ENCODE peak calls at places on chromosomes 6 and 20, in seven cellular contexts. G is stimulated activated CD4-positive, alpha-beta T cell treated with anti-CD3 and anti-CD28 coated beads, Interleukin-4, amount 100 ng/mL, for 1 hour; S is choroid plexus epithelial cell; E is left lung; V is cerebellar cortex; M is nephron progenitor cell; U is prostate gland. B is an unnamed sample.

GRCh38 chr20:62320581-62321354 is 18.0 kb downstream of the ADRM1 start:
- DNase-seq in G (no peak), S (peak), E (no peak), V (no peak), M (peak), U (no peak), B (peak)

GRCh38 chr6:37994238-37994637 is 174.7 kb downstream of the ZFAND3 start:
- DNase-seq in G (no peak), S (peak), E (no peak), V (no peak), M (no peak), U (no peak), B (no peak)

GRCh38 chr6:35176625-35177024 is 35.5 kb upstream of the TCP11 start:
- DNase-seq in G (no peak), S (no peak), E (no peak), V (no peak), M (no peak), U (no peak), B (no peak)

GRCh38 chr6:25682324-25682723 is 30.3 kb downstream of the SCGN start:
- DNase-seq in G (no peak), S (no peak), E (no peak), V (no peak), M (no peak), U (no peak), B (no peak)

GRCh38 chr20:63698739-63699465 is 2.5 kb downstream of the TNFRSF6B start:
- DNase-seq in G (peak), S (peak), E (no peak), V (no peak), M (no peak), U (no peak), B (peak)

GRCh38 chr6:128474481-128474880 is 45.9 kb downstream of the PTPRK start:
- DNase-seq in G (no peak), S (peak), E (no peak), V (no peak), M (no peak), U (no peak), B (no peak)

GRCh38 chr6:11650297-11650696 is 112.7 kb downstream of the TMEM170B start:
- DNase-seq in G (no peak), S (peak), E (no peak), V (peak), M (no peak), U (no peak), B (no peak)

GRCh38 chr6:80523531-80523970 is 417.1 kb downstream of the BCKDHB start:
- DNase-seq in G (no peak), S (peak), E (no peak), V (no peak), M (peak), U (no peak), B (no peak)

GRCh38 chr6:168284187-168284586 is 35.4 kb downstream of the DACT2 start:
- DNase-seq in G (no peak), S (no peak), E (no peak), V (no peak), M (no peak), U (no peak), B (no peak)

GRCh38 chr6:140105857-140106256 is 731.4 kb upstream of the CITED2 start:
- DNase-seq in G (no peak), S (peak), E (no peak), V (peak), M (peak), U (no peak), B (no peak)

GRCh38 chr6:89643411-89643810 is 4.9 kb upstream of the LYRM2 start:
- DNase-seq in G (no peak), S (no peak), E (no peak), V (no peak), M (no peak), U (no peak), B (no peak)

GRCh38 chr6:156729248-156729647 is 47.9 kb upstream of the ARID1B start:
- DNase-seq in G (no peak), S (peak), E (no peak), V (no peak), M (no peak), U (no peak), B (no peak)

GRCh38 chr6:27908017-27908416 is 4.2 kb downstream of the OR2B2 start:
- DNase-seq in G (no peak), S (no peak), E (no peak), V (no peak), M (no peak), U (no peak), B (no peak)

GRCh38 chr6:81634155-81634880 is 118.2 kb downstream of the TENT5A start:
- DNase-seq in G (no peak), S (no peak), E (no peak), V (no peak), M (no peak), U (no peak), B (no peak)

GRCh38 chr6:16345449-16346330 is 107.3 kb downstream of the GMPR start:
- DNase-seq in G (no peak), S (peak), E (no peak), V (no peak), M (no peak), U (no peak), B (no peak)

GRCh38 chr6:108589244-108589730 is 28.6 kb downstream of the FOXO3 start:
- DNase-seq in G (no peak), S (peak), E (peak), V (peak), M (peak), U (peak), B (no peak)

GRCh38 chr6:170165085-170165484 is 125.8 kb downstream of the DLL1 start:
- DNase-seq in G (no peak), S (no peak), E (no peak), V (no peak), M (no peak), U (no peak), B (no peak)

GRCh38 chr20:6750438-6750837 is 17.0 kb upstream of the BMP2 start:
- DNase-seq in G (no peak), S (no peak), E (no peak), V (no peak), M (no peak), U (no peak), B (no peak)

GRCh38 chr20:50067461-50067860 is 45.5 kb downstream of the UBE2V1 start:
- DNase-seq in G (no peak), S (no peak), E (no peak), V (no peak), M (no peak), U (no peak), B (no peak)

GRCh38 chr6:125453516-125453915 is 151.7 kb upstream of the HDDC2 start:
- DNase-seq in G (no peak), S (no peak), E (no peak), V (no peak), M (no peak), U (no peak), B (no peak)

GRCh38 chr20:46013826-46014516 is 5.3 kb downstream of the MMP9 start:
- DNase-seq in G (peak), S (peak), E (no peak), V (peak), M (peak), U (no peak), B (peak)

GRCh38 chr6:137590684-137591083 is 96.5 kb upstream of the OLIG3 start:
- DNase-seq in G (no peak), S (no peak), E (no peak), V (no peak), M (no peak), U (no peak), B (no peak)

GRCh38 chr20:10113746-10114145 is 79.0 kb downstream of the ANKEF1 start:
- DNase-seq in G (no peak), S (peak), E (no peak), V (no peak), M (no peak), U (no peak), B (no peak)

GRCh38 chr20:20604357-20604756 is 108.1 kb downstream of the RALGAPA2 start:
- DNase-seq in G (no peak), S (no peak), E (no peak), V (no peak), M (no peak), U (no peak), B (no peak)

B was measured in activated naive CD8-positive, alpha-beta T cell treated with anti-CD3 and anti-CD28 coated beads, Interleukin-2, amount 50 U/mL, for 24 hours.